ENCODE peak calls at places on chromosomes 3 and 15, in seven cellular contexts. E is naive thymus-derived CD4-positive, alpha-beta T cell; M is tibial artery; A is epithelial cell of prostate; N is right cardiac atrium; C is pancreas; W is endothelial cell of umbilical vein. T is an unnamed sample.

GRCh38 chr15:80217327-80217900 is 34.6 kb downstream of the CTXND1 start:
- DNase-seq in N (no peak), A (no peak), E (no peak), M (no peak), C (no peak), W (no peak), T (no peak)

GRCh38 chr15:40345225-40345866 is 4.6 kb upstream of the CCDC9B start:
- DNase-seq in E (no peak), W (no peak), C (no peak), N (no peak), M (no peak), A (no peak), T (no peak)

GRCh38 chr3:43872901-43873300 is 182.2 kb downstream of the ABHD5 start:
- DNase-seq in N (no peak), M (no peak), A (no peak), E (no peak), C (no peak), W (no peak), T (peak)

GRCh38 chr3:120429921-120430361 is 20.9 kb downstream of the FSTL1 start:
- DNase-seq in E (no peak), W (no peak), A (no peak), C (no peak), M (no peak), N (no peak), T (no peak)

GRCh38 chr3:124513610-124513997 is 216.6 kb upstream of the UMPS start:
- DNase-seq in W (no peak), A (no peak), C (no peak), M (no peak), N (no peak), E (no peak), T (no peak)

GRCh38 chr3:42031808-42032475 is 59.2 kb upstream of the TRAK1 start:
- DNase-seq in M (peak), W (peak), C (no peak), N (no peak), A (no peak), E (no peak), T (no peak)

GRCh38 chr3:197125601-197126000 is 96.0 kb upstream of the MELTF start:
- DNase-seq in M (no peak), N (no peak), A (peak), E (no peak), C (no peak), W (no peak), T (no peak)

GRCh38 chr3:29515451-29515850 is 234.6 kb downstream of the RBMS3 start:
- DNase-seq in C (no peak), A (peak), N (no peak), W (peak), E (no peak), M (no peak), T (no peak)

GRCh38 chr3:168127466-168127865 is 31.7 kb upstream of the GOLIM4 start:
- DNase-seq in E (no peak), W (no peak), N (no peak), M (no peak), C (no peak), A (no peak), T (no peak)

GRCh38 chr15:79204886-79205285 is 77.6 kb upstream of the ANKRD34C start:
- DNase-seq in A (no peak), W (no peak), M (no peak), E (no peak), C (no peak), N (no peak), T (no peak)

GRCh38 chr3:175489406-175489805 is 630.3 kb downstream of the NAALADL2 start:
- DNase-seq in M (no peak), N (no peak), W (peak), A (no peak), E (no peak), C (no peak), T (no peak)

GRCh38 chr3:37310666-37311050 is 136.3 kb upstream of the LRRFIP2 start:
- DNase-seq in C (no peak), W (no peak), N (no peak), A (no peak), E (no peak), M (no peak), T (no peak)

GRCh38 chr3:52262447-52262846 is 16.0 kb downstream of the WDR82 start:
- DNase-seq in M (no peak), C (no peak), W (no peak), N (no peak), A (no peak), E (no peak), T (no peak)

GRCh38 chr15:36632196-36632595 is 52.8 kb downstream of the CDIN1 start:
- DNase-seq in E (no peak), C (no peak), A (peak), W (no peak), N (no peak), M (no peak), T (no peak)

GRCh38 chr3:113264249-113264648 is 52.9 kb downstream of the BOC start:
- DNase-seq in W (no peak), C (peak), N (no peak), E (no peak), A (no peak), M (no peak), T (no peak)

GRCh38 chr3:138850151-138850550 is 15.4 kb upstream of the PIK3CB start:
- DNase-seq in N (peak), W (peak), M (no peak), E (no peak), A (no peak), C (no peak), T (no peak)

GRCh38 chr15:48084759-48085420 is 35.9 kb upstream of the SLC24A5 start:
- DNase-seq in C (no peak), A (no peak), W (peak), N (no peak), E (no peak), M (no peak), T (no peak)

GRCh38 chr3:119145500-119146167 is at the start of gene TEX55:
- DNase-seq in W (peak), M (no peak), N (peak), C (peak), A (peak), E (peak), T (no peak)

GRCh38 chr3:120022729-120023128 is 71.5 kb downstream of the GSK3B start:
- DNase-seq in N (no peak), W (no peak), E (no peak), A (no peak), M (no peak), C (no peak), T (no peak)

GRCh38 chr3:157088506-157089454 is 71.2 kb downstream of the CCNL1 start:
- DNase-seq in C (peak), N (peak), W (peak), E (peak), M (peak), A (peak), T (peak)

GRCh38 chr3:158098834-158099424 is 7.3 kb downstream of the SHOX2 start:
- DNase-seq in E (no peak), C (no peak), N (no peak), A (no peak), W (no peak), M (no peak), T (no peak)

GRCh38 chr3:177111541-177111949 is 85.7 kb downstream of the TBL1XR1 start:
- DNase-seq in C (no peak), E (no peak), W (no peak), N (no peak), M (no peak), A (no peak), T (no peak)

GRCh38 chr3:98602078-98602678 is 8.8 kb upstream of the CPOX start:
- DNase-seq in C (peak), M (no peak), N (no peak), E (peak), W (peak), A (peak), T (peak)

GRCh38 chr3:128041378-128041777 is 10.9 kb upstream of the SEC61A1 start:
- DNase-seq in C (no peak), W (no peak), N (no peak), E (no peak), M (no peak), A (no peak), T (peak)

GRCh38 chr3:138888569-138888968 is 53.8 kb upstream of the PIK3CB start:
- DNase-seq in N (no peak), E (no peak), W (no peak), A (no peak), M (no peak), C (no peak), T (no peak)

GRCh38 chr3:163605915-163606314 is 1472.4 kb downstream of the SI start:
- DNase-seq in N (no peak), W (no peak), A (no peak), E (no peak), M (no peak), C (no peak), T (no peak)

GRCh38 chr3:170953229-170953628 is 44.8 kb upstream of the EIF5A2 start:
- DNase-seq in N (peak), W (no peak), E (no peak), A (no peak), M (no peak), C (no peak), T (no peak)

GRCh38 chr3:154794383-154794782 is 285.7 kb upstream of the MME start:
- DNase-seq in A (no peak), E (no peak), C (no peak), N (peak), W (no peak), M (no peak), T (no peak)

GRCh38 chr3:52433328-52434060 is 11.4 kb downstream of the SEMA3G start:
- DNase-seq in E (no peak), W (no peak), C (no peak), A (no peak), M (peak), N (peak), T (no peak)

GRCh38 chr3:194380300-194380699 is 10.8 kb upstream of the LRRC15 start:
- DNase-seq in C (no peak), W (no peak), M (peak), E (no peak), N (no peak), A (no peak), T (no peak)

GRCh38 chr3:9704343-9705322 is 1.0 kb downstream of the CPNE9 start:
- DNase-seq in A (no peak), E (no peak), W (peak), M (no peak), C (peak), N (peak), T (no peak)

GRCh38 chr3:127674793-127675189 is 2.0 kb downstream of the ABTB1 start:
- DNase-seq in A (no peak), E (no peak), C (no peak), N (peak), W (no peak), M (no peak), T (no peak)

GRCh38 chr3:82462977-82463376 is 701.5 kb upstream of the GBE1 start:
- DNase-seq in N (no peak), W (no peak), C (no peak), E (no peak), M (no peak), A (no peak), T (no peak)

GRCh38 chr3:23805881-23806321 is at the start of gene UBE2E1:
- DNase-seq in A (no peak), M (peak), N (peak), W (peak), C (peak), E (peak), T (peak)

GRCh38 chr3:12793701-12794100 is 2.8 kb upstream of the CAND2 start:
- DNase-seq in M (no peak), W (no peak), C (no peak), A (no peak), E (no peak), N (no peak), T (no peak)

GRCh38 chr3:129892486-129892856 is 1.0 kb downstream of the TMCC1 start:
- DNase-seq in C (no peak), M (no peak), A (no peak), N (no peak), E (no peak), W (no peak), T (no peak)

GRCh38 chr15:57506422-57506821 is 85.3 kb upstream of the MYZAP start:
- DNase-seq in N (no peak), A (no peak), M (no peak), C (peak), W (no peak), E (no peak), T (no peak)

GRCh38 chr15:57507111-57507510 is 84.6 kb upstream of the MYZAP start:
- DNase-seq in C (no peak), A (no peak), W (no peak), E (no peak), M (no peak), N (no peak), T (no peak)

GRCh38 chr15:57505056-57505713 is 86.5 kb upstream of the MYZAP start:
- DNase-seq in W (peak), A (no peak), E (no peak), C (peak), M (no peak), N (no peak), T (no peak)

GRCh38 chr15:57504599-57504940 is 87.1 kb upstream of the MYZAP start:
- DNase-seq in M (no peak), C (peak), E (no peak), A (no peak), W (no peak), N (no peak), T (no peak)

GRCh38 chr15:57505949-57506391 is 85.7 kb upstream of the MYZAP start:
- DNase-seq in N (peak), W (peak), M (peak), C (peak), E (no peak), A (peak), T (no peak)
- H3K27ac ChIP-seq in N (peak), W (peak), M (peak), C (peak), E (no peak), A (peak), T (no peak)

GRCh38 chr3:47416041-47416440 is 35.2 kb downstream of the PTPN23 start:
- DNase-seq in W (no peak), E (no peak), N (peak), C (no peak), M (no peak), A (no peak), T (no peak)
- H3K27ac ChIP-seq in W (no peak), E (no peak), N (no peak), C (no peak), M (no peak), A (no peak), T (peak)

DNA sequence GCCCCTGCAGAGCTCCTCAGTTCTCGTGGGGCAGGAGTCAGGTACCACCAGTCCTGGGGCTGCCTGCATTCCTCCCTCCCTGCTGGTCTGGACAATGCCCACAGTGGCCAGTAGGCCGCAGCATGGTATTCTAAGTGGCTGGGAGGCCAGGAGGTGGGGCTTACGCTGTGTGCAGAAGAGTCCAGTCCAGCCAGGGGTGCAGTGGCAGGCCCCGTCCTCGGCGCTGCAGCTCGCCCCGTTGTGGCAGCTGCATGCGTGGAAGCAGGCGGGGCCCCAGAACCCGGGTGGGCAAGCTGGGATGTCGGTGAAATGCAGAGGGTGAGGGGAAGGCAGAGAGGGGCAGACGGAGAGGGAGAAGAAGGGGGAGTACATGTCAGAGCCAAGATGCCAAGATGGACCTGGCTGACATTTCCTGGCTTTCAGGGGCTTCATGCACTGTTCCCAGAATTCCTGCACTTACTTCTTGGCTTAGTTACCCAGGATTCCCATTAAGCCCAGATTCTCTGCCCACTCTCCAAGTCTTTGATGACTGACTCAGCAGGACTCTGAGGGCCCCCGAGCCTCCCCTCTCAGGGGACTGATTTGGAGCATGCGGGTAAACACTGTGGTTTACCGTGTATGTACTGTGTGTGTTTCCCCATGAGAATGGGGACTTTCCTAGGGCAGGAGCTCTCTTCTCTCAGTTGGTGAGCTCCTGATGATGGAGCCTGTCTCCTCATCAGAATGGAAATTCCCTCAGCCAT is 47.5 kb downstream of the RAB11A start:
- DNase-seq in C (peak), A (no peak), E (no peak), W (peak), M (peak), N (peak), T (peak)
- H3K27ac ChIP-seq in C (no peak), A (no peak), E (no peak), W (no peak), M (no peak), N (no peak), T (peak)

DNA sequence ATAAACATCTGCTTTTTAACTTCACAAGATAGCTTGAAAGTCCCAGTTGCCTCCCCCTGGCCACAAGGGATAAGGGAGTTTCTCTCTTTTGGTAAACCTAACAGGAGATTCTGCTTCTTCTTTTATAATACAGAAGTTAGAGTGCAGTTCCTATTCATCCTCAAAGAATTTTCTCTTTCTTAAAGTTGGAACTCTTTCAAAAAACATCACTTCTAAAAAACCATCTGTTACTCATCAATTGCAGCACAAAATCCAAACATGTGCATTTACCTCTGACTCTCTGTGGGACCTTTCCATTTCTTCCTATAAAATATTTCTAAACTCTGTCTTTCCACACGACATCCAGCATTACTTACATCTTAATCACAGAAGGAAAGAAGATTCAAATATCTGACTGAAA is 5.1 kb downstream of the DPH6 start:
- DNase-seq in C (no peak), M (no peak), A (no peak), E (no peak), W (no peak), N (no peak), T (no peak)
- H3K27ac ChIP-seq in C (no peak), M (no peak), A (no peak), E (no peak), W (no peak), N (no peak), T (no peak)

GRCh38 chr3:71062037-71062919 is 521.2 kb downstream of the FOXP1 start:
- DNase-seq in N (no peak), A (no peak), W (peak), M (no peak), C (no peak), E (no peak), T (no peak)
- H3K27ac ChIP-seq in N (peak), A (peak), W (peak), M (peak), C (peak), E (peak), T (peak)

DNA sequence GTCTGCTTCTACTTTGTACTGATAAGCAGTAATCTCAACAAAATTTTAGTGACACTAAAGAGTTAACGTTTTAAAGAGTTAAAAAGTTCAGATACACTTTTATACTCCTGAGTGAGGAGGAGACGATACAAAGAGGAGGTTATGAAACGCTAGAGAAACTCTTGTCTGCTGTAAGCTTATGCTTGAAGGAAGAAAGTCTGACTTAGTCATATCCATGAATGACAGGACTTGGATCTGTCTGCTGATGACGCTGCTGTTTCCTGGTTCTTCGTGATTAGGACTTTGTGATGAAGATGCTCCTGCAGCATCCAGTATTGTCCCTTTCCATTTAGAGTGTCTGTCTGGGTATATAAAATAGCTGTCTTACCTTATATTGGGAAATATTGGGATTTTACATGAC is 15.8 kb downstream of the TCF12 start:
- DNase-seq in W (no peak), A (peak), E (no peak), C (no peak), M (no peak), N (no peak), T (no peak)
- H3K27ac ChIP-seq in W (no peak), A (peak), E (no peak), C (no peak), M (no peak), N (no peak), T (peak)

DNA sequence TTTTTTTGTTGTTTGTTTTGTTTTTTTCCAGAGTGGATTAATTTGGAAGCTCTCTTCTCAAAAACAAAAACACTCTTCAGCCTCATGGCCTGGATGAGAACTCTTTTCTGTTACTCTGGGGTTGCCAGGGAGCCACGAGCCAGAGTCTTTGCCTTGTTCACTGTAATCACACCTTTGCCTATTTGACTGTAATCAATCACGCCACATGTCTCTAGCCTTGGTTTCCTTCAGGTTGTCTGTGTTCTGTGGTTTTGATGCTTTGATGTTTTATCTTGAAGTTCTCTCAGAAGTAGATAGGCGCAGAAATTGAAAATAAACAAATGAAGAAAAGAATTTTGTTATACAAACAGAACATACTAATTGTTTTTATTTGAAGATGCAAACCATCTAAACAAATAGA is 62.3 kb upstream of the IGF1R start:
- DNase-seq in C (no peak), N (no peak), W (no peak), M (no peak), A (no peak), E (peak), T (no peak)
- H3K27ac ChIP-seq in C (no peak), N (no peak), W (no peak), M (no peak), A (no peak), E (no peak), T (no peak)

GRCh38 chr15:89150286-89150685 is 62.0 kb downstream of the ABHD2 start:
- DNase-seq in N (no peak), A (no peak), E (no peak), M (no peak), W (no peak), C (no peak), T (no peak)
- H3K27ac ChIP-seq in N (peak), A (no peak), E (no peak), M (no peak), W (no peak), C (peak), T (no peak)

T was measured in dorsolateral prefrontal cortex.